ENCODE peak calls at places on chromosomes 13 and 19, in nine cellular contexts. Y is neural progenitor cell, H is GM23248, M is GM23338, I is HCT116, X is neuronal stem cell, L is astrocyte, C is DND-41, P is K562. K is an unnamed sample.

GRCh38 chr13:35388456-35388855 is 88.0 kb downstream of the MAB21L1 start:
- DNase-seq in C (no peak), L (no peak), X (no peak), Y (no peak), P (no peak), M (no peak), I (no peak), H (peak; percentile 6), K (no peak)

GRCh38 chr13:96963786-96964475 is 30.3 kb downstream of the OXGR1 start:
- DNase-seq in L (no peak), H (no peak), P (no peak), C (no peak), M (no peak), I (no peak), X (no peak), Y (no peak), K (no peak)

GRCh38 chr19:1216756-1217155 is 11.2 kb downstream of the STK11 start:
- DNase-seq in Y (no peak), X (no peak), P (no peak), I (no peak), C (no peak), H (no peak), L (no peak), M (no peak), K (no peak)

GRCh38 chr13:30881931-30882899 is 23.9 kb upstream of the MEDAG start:
- DNase-seq in C (no peak), Y (peak; percentile 24), X (no peak), P (no peak), L (no peak), M (no peak), I (no peak), H (peak; percentile 36), K (no peak)

GRCh38 chr19:42281175-42282035 is 12.4 kb downstream of the CIC start:
- DNase-seq in P (peak; percentile 74), I (no peak), C (peak; percentile 32), M (peak; percentile 57), L (peak; percentile 59), Y (peak; percentile 58), H (peak; percentile 83), X (peak; percentile 39), K (peak; percentile 75)

GRCh38 chr19:18023596-18024212 is 15.7 kb downstream of the ARRDC2 start:
- DNase-seq in P (no peak), C (peak; percentile 91), Y (no peak), I (no peak), X (no peak), M (no peak), H (no peak), L (no peak), K (no peak)

GRCh38 chr13:44801990-44802389 is 187.3 kb downstream of the NUFIP1 start:
- DNase-seq in Y (no peak), C (no peak), P (no peak), H (peak; percentile 69), M (no peak), L (peak; percentile 80), X (no peak), I (no peak), K (peak; percentile 92)

GRCh38 chr13:60627071-60627686 is 230.2 kb downstream of the TDRD3 start:
- DNase-seq in I (peak; percentile 19), C (peak; percentile 48), X (peak; percentile 52), M (peak; percentile 91), H (peak; percentile 50), L (peak; percentile 13), Y (peak; percentile 90), P (peak; percentile 37), K (peak; percentile 25)

GRCh38 chr13:75550159-75550567 is 572 bp downstream of the UCHL3 start:
- DNase-seq in H (peak; percentile 91), M (peak; percentile 23), L (peak; percentile 83), I (peak; percentile 56), C (peak; percentile 19), X (no peak), P (peak; percentile 74), Y (peak; percentile 10), K (peak; percentile 57)

GRCh38 chr13:94251801-94252200 is 227.7 kb downstream of the DCT start:
- DNase-seq in I (no peak), X (no peak), M (no peak), Y (no peak), L (peak; percentile 75), P (no peak), H (no peak), C (no peak), K (peak; percentile 69)

GRCh38 chr19:873084-874019 is 13.9 kb downstream of the CFD start:
- DNase-seq in Y (peak; percentile 62), H (peak; percentile 76), C (peak; percentile 80), I (peak; percentile 56), M (peak; percentile 83), L (peak; percentile 38), X (no peak), P (peak; percentile 86), K (peak; percentile 64)

GRCh38 chr13:95300625-95301134 is 571 bp downstream of the ABCC4 start:
- DNase-seq in X (peak; percentile 35), L (peak; percentile 40), P (peak; percentile 78), H (peak; percentile 65), C (no peak), I (peak; percentile 23), Y (peak; percentile 73), M (peak; percentile 70), K (peak; percentile 51)

DNA sequence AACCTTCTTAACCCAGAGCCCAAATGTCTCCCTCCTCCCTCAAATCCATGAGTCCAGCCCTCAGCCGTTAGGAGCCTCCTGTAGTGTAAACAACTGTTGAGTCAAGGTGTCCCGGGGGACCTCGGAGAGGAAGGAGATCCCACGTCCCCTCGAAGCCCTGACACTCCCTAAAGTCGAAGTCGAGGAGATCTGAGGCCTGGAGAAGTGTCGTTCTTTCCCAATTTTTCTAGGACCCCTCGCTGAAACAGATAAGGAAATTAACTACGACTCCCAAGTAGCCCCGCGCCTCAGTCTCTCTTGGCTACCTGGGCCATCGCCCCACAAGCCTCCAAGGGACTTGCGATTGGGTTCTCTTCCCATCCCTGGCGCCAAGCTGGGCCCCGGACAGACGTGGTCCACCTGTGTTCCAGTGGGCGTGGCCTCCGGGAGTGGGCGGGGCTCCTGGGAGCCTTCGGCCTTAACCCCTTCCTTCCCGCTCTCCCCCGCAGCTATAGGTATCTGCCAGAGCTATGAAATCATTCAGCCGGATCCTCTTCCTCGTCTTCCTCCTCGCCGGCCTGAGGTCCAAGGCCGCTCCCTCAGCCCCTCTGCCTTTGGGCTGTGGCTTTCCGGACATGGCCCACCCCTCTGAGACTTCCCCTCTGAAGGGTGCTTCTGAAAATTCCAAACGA is 869 bp downstream of the GFY start:
- DNase-seq in I (peak; percentile 73), C (no peak), H (peak; percentile 72), Y (peak; percentile 81), M (peak; percentile 98), P (peak; percentile 86), L (no peak), X (no peak), K (no peak)
- H3K27me3 ChIP-seq in I (peaks cover 9% of the 10 kb centered on the region), C (no peaks in the 10 kb centered on the region), H (peaks cover 93% of the 10 kb centered on the region), Y (peaks cover 96% of the 10 kb centered on the region), M (peaks cover 84% of the 10 kb centered on the region), P (no peaks in the 10 kb centered on the region), L (peaks cover 93% of the 10 kb centered on the region), X (peaks cover 8% of the 10 kb centered on the region), K (peaks cover 82% of the 10 kb centered on the region)

DNA sequence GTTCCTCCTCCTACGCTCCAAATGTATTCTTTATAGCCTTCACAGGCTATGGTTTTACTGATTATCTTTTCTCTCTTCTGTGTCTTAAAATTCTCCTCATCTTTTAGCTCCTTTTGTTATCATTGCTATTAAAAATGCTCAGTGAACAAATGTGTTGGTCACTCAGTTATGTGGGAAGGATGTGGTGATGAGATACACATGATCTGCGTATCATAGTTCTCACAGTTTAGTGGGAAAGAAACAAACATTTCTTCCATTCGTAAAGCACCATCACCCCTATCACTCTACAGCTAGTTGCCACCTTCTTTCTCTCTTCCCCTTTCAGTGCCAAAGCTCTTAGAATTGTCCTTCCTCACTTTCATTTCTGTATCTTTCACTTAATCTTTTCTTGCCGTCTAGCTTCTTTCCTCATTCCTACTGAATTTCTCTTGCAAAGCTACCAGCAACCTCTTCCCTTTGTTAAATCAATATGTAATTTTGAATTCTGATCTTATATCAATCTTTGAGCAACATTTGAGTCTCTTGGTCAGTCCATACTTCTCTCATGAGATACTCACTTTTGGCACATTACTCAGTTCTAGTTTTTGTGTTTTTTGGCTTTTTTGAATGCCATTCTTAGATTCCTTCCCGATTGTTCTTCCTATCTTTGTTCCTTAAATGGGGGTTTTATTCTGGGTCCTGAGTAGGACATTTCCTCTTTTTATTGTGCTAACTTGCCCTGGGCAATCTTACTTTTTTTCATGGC is 122.2 kb downstream of the PCCA start:
- DNase-seq in C (no peak), P (no peak), Y (no peak), H (peak; percentile 35), X (no peak), I (no peak), L (peak; percentile 78), M (no peak), K (peak; percentile 80)
- H3K27ac ChIP-seq in C (no peak overlapping the region), P (no peak overlapping the region), Y (no peak overlapping the region), H (peak overlapping the region; percentile 29), X (no peak overlapping the region), I (no peak overlapping the region), L (peak overlapping the region; percentile 78), M (peak overlapping the region; percentile 15), K (no peak overlapping the region)

DNA sequence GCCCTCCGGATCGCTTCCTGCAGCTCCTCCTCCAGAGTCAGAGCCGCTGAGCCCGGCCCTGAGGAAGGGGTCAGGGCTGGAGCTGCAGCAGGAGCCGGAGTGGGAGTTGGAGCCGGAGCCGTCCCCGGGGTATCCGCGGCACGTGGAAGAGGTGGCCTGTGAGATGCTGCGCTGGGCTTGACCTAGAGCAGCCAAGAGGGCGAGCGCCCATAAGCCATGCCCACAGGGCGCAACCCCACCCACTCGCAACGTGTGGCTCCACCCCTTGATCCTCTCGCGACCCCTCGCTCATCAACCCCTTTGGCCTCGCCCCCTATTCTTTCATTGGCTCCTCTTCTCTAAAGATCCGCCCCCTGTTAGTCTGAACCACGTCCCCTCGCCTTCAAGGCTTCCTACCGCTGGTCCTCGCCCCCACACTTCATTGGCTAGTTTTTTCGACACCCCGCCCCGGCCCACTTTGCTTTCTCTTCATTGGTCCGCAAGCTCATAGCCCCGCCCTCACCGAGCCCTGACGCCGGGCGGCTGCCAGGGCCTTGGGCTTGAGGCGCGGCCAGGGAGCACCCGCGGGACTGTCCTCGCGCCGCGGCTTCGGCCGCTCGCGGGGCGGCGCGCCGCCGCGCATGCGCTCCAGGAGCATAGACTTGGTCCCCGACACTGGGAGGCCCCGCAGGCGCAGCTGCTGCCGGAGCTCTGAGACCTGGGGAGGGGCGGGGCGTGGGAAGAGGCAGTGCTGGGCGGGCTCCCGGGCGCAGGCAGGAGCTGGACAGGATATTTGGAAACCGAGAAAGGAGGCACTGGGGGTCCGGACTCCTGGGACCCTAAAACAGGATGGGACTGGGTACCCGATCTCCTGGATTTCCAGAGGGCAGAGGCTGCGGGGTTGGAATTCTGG is 5.4 kb downstream of the MAMSTR start:
- DNase-seq in M (peak; percentile 100), X (peak; percentile 100), I (peak; percentile 99), P (peak; percentile 99), H (peak; percentile 100), C (peak; percentile 100), L (peak; percentile 97), Y (peak; percentile 100), K (peak; percentile 99)
- H2AFZ ChIP-seq in M (peak overlapping the region; percentile 54), X (peak overlapping the region; percentile 95), I (peak overlapping the region; percentile 27), P (peak overlapping the region; percentile 92), H (peak overlapping the region; percentile 94), C (peak overlapping the region; percentile 79), L (peak overlapping the region; percentile 77), Y (peak overlapping the region; percentile 66), K (peak overlapping the region; percentile 78)

DNA sequence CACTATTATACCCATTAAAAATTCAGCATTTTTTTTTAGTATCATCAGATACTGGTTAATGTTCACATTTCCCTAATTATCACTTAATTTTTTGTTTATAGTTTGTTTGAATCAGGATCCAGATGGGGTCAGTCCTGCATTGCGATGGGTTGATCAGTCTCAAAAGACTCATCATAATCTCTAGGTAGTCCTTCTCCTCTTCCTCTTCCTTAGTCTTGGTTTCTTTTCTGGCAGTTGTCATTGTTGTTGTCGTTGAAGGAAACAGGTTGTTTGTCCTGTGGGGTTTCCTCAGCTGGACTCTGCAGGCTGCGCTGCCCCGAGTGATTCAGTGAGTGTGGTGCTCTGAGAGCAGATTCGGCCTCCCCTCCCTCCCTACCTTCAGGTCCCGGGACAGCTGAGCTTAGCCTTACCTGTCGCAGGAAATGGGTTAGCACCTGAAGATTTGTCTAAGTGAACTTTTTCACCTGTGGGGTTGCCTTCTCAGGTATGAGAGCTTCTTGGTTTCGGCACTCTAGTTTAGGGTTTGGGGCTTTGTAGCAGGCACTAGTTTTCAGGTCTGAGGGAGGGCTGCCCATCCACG is 34.1 kb downstream of the NFIX start:
- DNase-seq in L (no peak), Y (no peak), I (no peak), H (no peak), M (no peak), X (no peak), C (no peak), P (no peak), K (no peak)
- H3K27me3 ChIP-seq in L (peaks cover 3% of the 10 kb centered on the region), Y (peaks cover 100% of the 10 kb centered on the region), I (no peaks in the 10 kb centered on the region), H (no peaks in the 10 kb centered on the region), M (peaks cover 84% of the 10 kb centered on the region), X (peaks cover 22% of the 10 kb centered on the region), C (no peaks in the 10 kb centered on the region), P (no peaks in the 10 kb centered on the region), K (no peaks in the 10 kb centered on the region)